ENCODE peak calls at places on chromosomes 13 and 19, in seven cellular contexts. One of them, this sample, is unnamed.

GRCh38 chr19:23882493-23882892 is 32.2 kb upstream of the ZNF726 start:
- DNase-seq in RWPE1: no peak
- DNase-seq in cardiac muscle cell: no peak
- DNase-seq in ovary: no peak
- DNase-seq in stimulated activated CD4-positive, alpha-beta T cell treated with anti-CD3 and anti-CD28 coated beads, TNF-alpha, amount 100 ng/mL, for 4 hours: no peak
- DNase-seq in ureter: no peak
- DNase-seq in fibroblast of mammary gland: no peak
- DNase-seq in this sample: no peak

GRCh38 chr13:110458017-110458416 is 103.5 kb downstream of the RAB20 start:
- DNase-seq in RWPE1: no peak
- DNase-seq in cardiac muscle cell: no peak
- DNase-seq in ovary: no peak
- DNase-seq in stimulated activated CD4-positive, alpha-beta T cell treated with anti-CD3 and anti-CD28 coated beads, TNF-alpha, amount 100 ng/mL, for 4 hours: no peak
- DNase-seq in ureter: no peak
- DNase-seq in fibroblast of mammary gland: no peak
- DNase-seq in this sample: no peak

GRCh38 chr13:60351326-60351725 is 45.7 kb upstream of the TDRD3 start:
- DNase-seq in RWPE1: no peak
- DNase-seq in cardiac muscle cell: peak
- DNase-seq in ovary: no peak
- DNase-seq in stimulated activated CD4-positive, alpha-beta T cell treated with anti-CD3 and anti-CD28 coated beads, TNF-alpha, amount 100 ng/mL, for 4 hours: no peak
- DNase-seq in ureter: no peak
- DNase-seq in fibroblast of mammary gland: peak
- DNase-seq in this sample: no peak

GRCh38 chr19:6740589-6741348 is 1.3 kb downstream of the TRIP10 start:
- DNase-seq in RWPE1: no peak
- DNase-seq in cardiac muscle cell: peak
- DNase-seq in ovary: peak
- DNase-seq in stimulated activated CD4-positive, alpha-beta T cell treated with anti-CD3 and anti-CD28 coated beads, TNF-alpha, amount 100 ng/mL, for 4 hours: no peak
- DNase-seq in ureter: peak
- DNase-seq in fibroblast of mammary gland: peak
- DNase-seq in this sample: peak

GRCh38 chr19:35253316-35254286 is 4.8 kb downstream of the LSR start:
- DNase-seq in RWPE1: no peak
- DNase-seq in cardiac muscle cell: no peak
- DNase-seq in ovary: no peak
- DNase-seq in stimulated activated CD4-positive, alpha-beta T cell treated with anti-CD3 and anti-CD28 coated beads, TNF-alpha, amount 100 ng/mL, for 4 hours: no peak
- DNase-seq in ureter: no peak
- DNase-seq in fibroblast of mammary gland: no peak
- DNase-seq in this sample: no peak

GRCh38 chr19:58558623-58559274 is 338 bp upstream of the UBE2M start:
- DNase-seq in RWPE1: peak
- DNase-seq in cardiac muscle cell: peak
- DNase-seq in ovary: peak
- DNase-seq in stimulated activated CD4-positive, alpha-beta T cell treated with anti-CD3 and anti-CD28 coated beads, TNF-alpha, amount 100 ng/mL, for 4 hours: peak
- DNase-seq in ureter: peak
- DNase-seq in fibroblast of mammary gland: peak
- DNase-seq in this sample: peak

GRCh38 chr19:48625891-48626327 is 6.6 kb downstream of the SPHK2 start:
- DNase-seq in RWPE1: no peak
- DNase-seq in cardiac muscle cell: no peak
- DNase-seq in ovary: peak
- DNase-seq in stimulated activated CD4-positive, alpha-beta T cell treated with anti-CD3 and anti-CD28 coated beads, TNF-alpha, amount 100 ng/mL, for 4 hours: no peak
- DNase-seq in ureter: no peak
- DNase-seq in fibroblast of mammary gland: no peak
- DNase-seq in this sample: no peak

GRCh38 chr13:42497798-42498197 is 76.2 kb upstream of the TNFSF11 start:
- DNase-seq in RWPE1: peak
- DNase-seq in cardiac muscle cell: peak
- DNase-seq in ovary: no peak
- DNase-seq in stimulated activated CD4-positive, alpha-beta T cell treated with anti-CD3 and anti-CD28 coated beads, TNF-alpha, amount 100 ng/mL, for 4 hours: no peak
- DNase-seq in ureter: no peak
- DNase-seq in fibroblast of mammary gland: peak
- DNase-seq in this sample: no peak

GRCh38 chr13:32639502-32640105 is 53.4 kb downstream of the PDS5B start:
- DNase-seq in RWPE1: peak
- DNase-seq in cardiac muscle cell: peak
- DNase-seq in ovary: peak
- DNase-seq in stimulated activated CD4-positive, alpha-beta T cell treated with anti-CD3 and anti-CD28 coated beads, TNF-alpha, amount 100 ng/mL, for 4 hours: peak
- DNase-seq in ureter: peak
- DNase-seq in fibroblast of mammary gland: peak
- DNase-seq in this sample: peak

GRCh38 chr13:113874579-113875428 is 10.9 kb upstream of the GAS6 start:
- DNase-seq in RWPE1: no peak
- DNase-seq in cardiac muscle cell: no peak
- DNase-seq in ovary: no peak
- DNase-seq in stimulated activated CD4-positive, alpha-beta T cell treated with anti-CD3 and anti-CD28 coated beads, TNF-alpha, amount 100 ng/mL, for 4 hours: no peak
- DNase-seq in ureter: no peak
- DNase-seq in fibroblast of mammary gland: no peak
- DNase-seq in this sample: no peak

GRCh38 chr19:13621413-13621812 is 115.1 kb upstream of the CACNA1A start:
- DNase-seq in RWPE1: peak
- DNase-seq in cardiac muscle cell: peak
- DNase-seq in ovary: no peak
- DNase-seq in stimulated activated CD4-positive, alpha-beta T cell treated with anti-CD3 and anti-CD28 coated beads, TNF-alpha, amount 100 ng/mL, for 4 hours: no peak
- DNase-seq in ureter: no peak
- DNase-seq in fibroblast of mammary gland: peak
- DNase-seq in this sample: no peak

GRCh38 chr13:44620057-44620456 is 43.9 kb upstream of the TSC22D1 start:
- DNase-seq in RWPE1: no peak
- DNase-seq in cardiac muscle cell: no peak
- DNase-seq in ovary: no peak
- DNase-seq in stimulated activated CD4-positive, alpha-beta T cell treated with anti-CD3 and anti-CD28 coated beads, TNF-alpha, amount 100 ng/mL, for 4 hours: no peak
- DNase-seq in ureter: no peak
- DNase-seq in fibroblast of mammary gland: peak
- DNase-seq in this sample: no peak

GRCh38 chr13:29595380-29596063 is at the start of gene SLC7A1:
- DNase-seq in RWPE1: peak
- DNase-seq in cardiac muscle cell: peak
- DNase-seq in ovary: peak
- DNase-seq in stimulated activated CD4-positive, alpha-beta T cell treated with anti-CD3 and anti-CD28 coated beads, TNF-alpha, amount 100 ng/mL, for 4 hours: peak
- DNase-seq in ureter: peak
- DNase-seq in fibroblast of mammary gland: peak
- DNase-seq in this sample: peak

GRCh38 chr13:27339299-27339698 is 68.7 kb downstream of the RASL11A start:
- DNase-seq in RWPE1: peak
- DNase-seq in cardiac muscle cell: peak
- DNase-seq in ovary: no peak
- DNase-seq in stimulated activated CD4-positive, alpha-beta T cell treated with anti-CD3 and anti-CD28 coated beads, TNF-alpha, amount 100 ng/mL, for 4 hours: peak
- DNase-seq in ureter: no peak
- DNase-seq in fibroblast of mammary gland: peak
- DNase-seq in this sample: peak

GRCh38 chr19:1270168-1270853 is 1.2 kb downstream of the CIRBP start:
- DNase-seq in RWPE1: no peak
- DNase-seq in cardiac muscle cell: no peak
- DNase-seq in ovary: no peak
- DNase-seq in stimulated activated CD4-positive, alpha-beta T cell treated with anti-CD3 and anti-CD28 coated beads, TNF-alpha, amount 100 ng/mL, for 4 hours: no peak
- DNase-seq in ureter: no peak
- DNase-seq in fibroblast of mammary gland: no peak
- DNase-seq in this sample: no peak

GRCh38 chr19:50231821-50232220 is 28.4 kb downstream of the MYH14 start:
- DNase-seq in RWPE1: no peak
- DNase-seq in cardiac muscle cell: no peak
- DNase-seq in ovary: no peak
- DNase-seq in stimulated activated CD4-positive, alpha-beta T cell treated with anti-CD3 and anti-CD28 coated beads, TNF-alpha, amount 100 ng/mL, for 4 hours: no peak
- DNase-seq in ureter: no peak
- DNase-seq in fibroblast of mammary gland: no peak
- DNase-seq in this sample: no peak

GRCh38 chr19:48480151-48480475 is 10.9 kb downstream of the CYTH2 start:
- DNase-seq in RWPE1: no peak
- DNase-seq in cardiac muscle cell: peak
- DNase-seq in ovary: peak
- DNase-seq in stimulated activated CD4-positive, alpha-beta T cell treated with anti-CD3 and anti-CD28 coated beads, TNF-alpha, amount 100 ng/mL, for 4 hours: no peak
- DNase-seq in ureter: no peak
- DNase-seq in fibroblast of mammary gland: peak
- DNase-seq in this sample: no peak

GRCh38 chr13:110915874-110916670 is 1.2 kb upstream of the ANKRD10 start:
- DNase-seq in RWPE1: peak
- DNase-seq in cardiac muscle cell: peak
- DNase-seq in ovary: no peak
- DNase-seq in stimulated activated CD4-positive, alpha-beta T cell treated with anti-CD3 and anti-CD28 coated beads, TNF-alpha, amount 100 ng/mL, for 4 hours: no peak
- DNase-seq in ureter: no peak
- DNase-seq in fibroblast of mammary gland: peak
- DNase-seq in this sample: no peak

GRCh38 chr13:111035861-111036260 is 79.2 kb upstream of the ARHGEF7 start:
- DNase-seq in RWPE1: no peak
- DNase-seq in cardiac muscle cell: no peak
- DNase-seq in ovary: no peak
- DNase-seq in stimulated activated CD4-positive, alpha-beta T cell treated with anti-CD3 and anti-CD28 coated beads, TNF-alpha, amount 100 ng/mL, for 4 hours: no peak
- DNase-seq in ureter: no peak
- DNase-seq in fibroblast of mammary gland: no peak
- DNase-seq in this sample: no peak

GRCh38 chr13:98344392-98344791 is 167.3 kb upstream of the RNF113B start:
- DNase-seq in RWPE1: no peak
- DNase-seq in cardiac muscle cell: no peak
- DNase-seq in ovary: no peak
- DNase-seq in stimulated activated CD4-positive, alpha-beta T cell treated with anti-CD3 and anti-CD28 coated beads, TNF-alpha, amount 100 ng/mL, for 4 hours: no peak
- DNase-seq in ureter: no peak
- DNase-seq in fibroblast of mammary gland: no peak
- DNase-seq in this sample: no peak

GRCh38 chr13:27619711-27620376 is 485 bp downstream of the LNX2 start:
- DNase-seq in RWPE1: no peak
- DNase-seq in cardiac muscle cell: peak
- DNase-seq in ovary: no peak
- DNase-seq in stimulated activated CD4-positive, alpha-beta T cell treated with anti-CD3 and anti-CD28 coated beads, TNF-alpha, amount 100 ng/mL, for 4 hours: no peak
- DNase-seq in ureter: peak
- DNase-seq in fibroblast of mammary gland: peak
- DNase-seq in this sample: peak

GRCh38 chr19:10920781-10921180 is 7.7 kb downstream of the YIPF2 start:
- DNase-seq in RWPE1: no peak
- DNase-seq in cardiac muscle cell: no peak
- DNase-seq in ovary: no peak
- DNase-seq in stimulated activated CD4-positive, alpha-beta T cell treated with anti-CD3 and anti-CD28 coated beads, TNF-alpha, amount 100 ng/mL, for 4 hours: no peak
- DNase-seq in ureter: no peak
- DNase-seq in fibroblast of mammary gland: no peak
- DNase-seq in this sample: no peak

GRCh38 chr19:18666304-18666703 is 17.2 kb upstream of the CRTC1 start:
- DNase-seq in RWPE1: no peak
- DNase-seq in cardiac muscle cell: no peak
- DNase-seq in ovary: no peak
- DNase-seq in stimulated activated CD4-positive, alpha-beta T cell treated with anti-CD3 and anti-CD28 coated beads, TNF-alpha, amount 100 ng/mL, for 4 hours: no peak
- DNase-seq in ureter: no peak
- DNase-seq in fibroblast of mammary gland: no peak
- DNase-seq in this sample: no peak

GRCh38 chr13:49859568-49859967 is 67.1 kb upstream of the KPNA3 start:
- DNase-seq in RWPE1: peak
- DNase-seq in cardiac muscle cell: peak
- DNase-seq in ovary: no peak
- DNase-seq in stimulated activated CD4-positive, alpha-beta T cell treated with anti-CD3 and anti-CD28 coated beads, TNF-alpha, amount 100 ng/mL, for 4 hours: no peak
- DNase-seq in ureter: no peak
- DNase-seq in fibroblast of mammary gland: peak
- DNase-seq in this sample: no peak

GRCh38 chr19:55101261-55101660 is 16.2 kb downstream of the PPP1R12C start:
- DNase-seq in RWPE1: no peak
- DNase-seq in cardiac muscle cell: no peak
- DNase-seq in ovary: no peak
- DNase-seq in stimulated activated CD4-positive, alpha-beta T cell treated with anti-CD3 and anti-CD28 coated beads, TNF-alpha, amount 100 ng/mL, for 4 hours: no peak
- DNase-seq in ureter: no peak
- DNase-seq in fibroblast of mammary gland: no peak
- DNase-seq in this sample: no peak

GRCh38 chr13:113428871-113429607 is 24.2 kb downstream of the ADPRHL1 start:
- DNase-seq in RWPE1: no peak
- DNase-seq in cardiac muscle cell: no peak
- DNase-seq in ovary: no peak
- DNase-seq in stimulated activated CD4-positive, alpha-beta T cell treated with anti-CD3 and anti-CD28 coated beads, TNF-alpha, amount 100 ng/mL, for 4 hours: no peak
- DNase-seq in ureter: no peak
- DNase-seq in fibroblast of mammary gland: no peak
- DNase-seq in this sample: no peak

GRCh38 chr13:68551701-68552522 is 1321.8 kb upstream of the PCDH9 start:
- DNase-seq in RWPE1: no peak
- DNase-seq in cardiac muscle cell: no peak
- DNase-seq in ovary: no peak
- DNase-seq in stimulated activated CD4-positive, alpha-beta T cell treated with anti-CD3 and anti-CD28 coated beads, TNF-alpha, amount 100 ng/mL, for 4 hours: no peak
- DNase-seq in ureter: no peak
- DNase-seq in fibroblast of mammary gland: no peak
- DNase-seq in this sample: no peak

GRCh38 chr19:8487137-8487851 is 15.1 kb downstream of the PRAM1 start:
- DNase-seq in RWPE1: no peak
- DNase-seq in cardiac muscle cell: no peak
- DNase-seq in ovary: no peak
- DNase-seq in stimulated activated CD4-positive, alpha-beta T cell treated with anti-CD3 and anti-CD28 coated beads, TNF-alpha, amount 100 ng/mL, for 4 hours: no peak
- DNase-seq in ureter: no peak
- DNase-seq in fibroblast of mammary gland: no peak
- DNase-seq in this sample: no peak

GRCh38 chr13:98143157-98143553 is 261 bp downstream of the FARP1 start:
- DNase-seq in RWPE1: no peak
- DNase-seq in cardiac muscle cell: no peak
- DNase-seq in ovary: no peak
- DNase-seq in stimulated activated CD4-positive, alpha-beta T cell treated with anti-CD3 and anti-CD28 coated beads, TNF-alpha, amount 100 ng/mL, for 4 hours: no peak
- DNase-seq in ureter: peak
- DNase-seq in fibroblast of mammary gland: no peak
- DNase-seq in this sample: no peak

GRCh38 chr19:41426116-41426841 is 895 bp downstream of the B3GNT8 start:
- DNase-seq in RWPE1: no peak
- DNase-seq in cardiac muscle cell: no peak
- DNase-seq in ovary: peak
- DNase-seq in stimulated activated CD4-positive, alpha-beta T cell treated with anti-CD3 and anti-CD28 coated beads, TNF-alpha, amount 100 ng/mL, for 4 hours: no peak
- DNase-seq in ureter: no peak
- DNase-seq in fibroblast of mammary gland: no peak
- DNase-seq in this sample: no peak

GRCh38 chr19:54952591-54953344 is 5.4 kb upstream of the NLRP7 start:
- DNase-seq in RWPE1: peak
- DNase-seq in cardiac muscle cell: peak
- DNase-seq in ovary: no peak
- DNase-seq in stimulated activated CD4-positive, alpha-beta T cell treated with anti-CD3 and anti-CD28 coated beads, TNF-alpha, amount 100 ng/mL, for 4 hours: no peak
- DNase-seq in ureter: no peak
- DNase-seq in fibroblast of mammary gland: peak
- DNase-seq in this sample: no peak

GRCh38 chr13:45863716-45864590 is 12.4 kb upstream of the SIAH3 start:
- DNase-seq in RWPE1: no peak
- DNase-seq in cardiac muscle cell: no peak
- DNase-seq in ovary: no peak
- DNase-seq in stimulated activated CD4-positive, alpha-beta T cell treated with anti-CD3 and anti-CD28 coated beads, TNF-alpha, amount 100 ng/mL, for 4 hours: no peak
- DNase-seq in ureter: no peak
- DNase-seq in fibroblast of mammary gland: no peak
- DNase-seq in this sample: no peak

GRCh38 chr13:23621316-23621645 is 51.1 kb downstream of the TNFRSF19 start:
- DNase-seq in RWPE1: peak
- DNase-seq in cardiac muscle cell: no peak
- DNase-seq in ovary: no peak
- DNase-seq in stimulated activated CD4-positive, alpha-beta T cell treated with anti-CD3 and anti-CD28 coated beads, TNF-alpha, amount 100 ng/mL, for 4 hours: no peak
- DNase-seq in ureter: no peak
- DNase-seq in fibroblast of mammary gland: peak
- DNase-seq in this sample: no peak

GRCh38 chr13:98219685-98220084 is 42.6 kb upstream of the RNF113B start:
- DNase-seq in RWPE1: no peak
- DNase-seq in cardiac muscle cell: no peak
- DNase-seq in ovary: no peak
- DNase-seq in stimulated activated CD4-positive, alpha-beta T cell treated with anti-CD3 and anti-CD28 coated beads, TNF-alpha, amount 100 ng/mL, for 4 hours: no peak
- DNase-seq in ureter: no peak
- DNase-seq in fibroblast of mammary gland: no peak
- DNase-seq in this sample: no peak

GRCh38 chr13:63517376-63517775 is 2101.7 kb upstream of the PCDH20 start:
- DNase-seq in RWPE1: no peak
- DNase-seq in cardiac muscle cell: no peak
- DNase-seq in ovary: no peak
- DNase-seq in stimulated activated CD4-positive, alpha-beta T cell treated with anti-CD3 and anti-CD28 coated beads, TNF-alpha, amount 100 ng/mL, for 4 hours: no peak
- DNase-seq in ureter: no peak
- DNase-seq in fibroblast of mammary gland: peak
- DNase-seq in this sample: peak

GRCh38 chr13:63408227-63409202 is 1992.9 kb upstream of the PCDH20 start:
- DNase-seq in RWPE1: no peak
- DNase-seq in cardiac muscle cell: peak
- DNase-seq in ovary: no peak
- DNase-seq in stimulated activated CD4-positive, alpha-beta T cell treated with anti-CD3 and anti-CD28 coated beads, TNF-alpha, amount 100 ng/mL, for 4 hours: no peak
- DNase-seq in ureter: no peak
- DNase-seq in fibroblast of mammary gland: peak
- DNase-seq in this sample: no peak

GRCh38 chr19:51712461-51713081 is 11.2 kb downstream of the HAS1 start:
- DNase-seq in RWPE1: peak
- DNase-seq in cardiac muscle cell: peak
- DNase-seq in ovary: no peak
- DNase-seq in stimulated activated CD4-positive, alpha-beta T cell treated with anti-CD3 and anti-CD28 coated beads, TNF-alpha, amount 100 ng/mL, for 4 hours: no peak
- DNase-seq in ureter: no peak
- DNase-seq in fibroblast of mammary gland: peak
- DNase-seq in this sample: peak

GRCh38 chr19:56094449-56094848 is 26.6 kb downstream of the ZNF787 start:
- DNase-seq in RWPE1: no peak
- DNase-seq in cardiac muscle cell: no peak
- DNase-seq in ovary: no peak
- DNase-seq in stimulated activated CD4-positive, alpha-beta T cell treated with anti-CD3 and anti-CD28 coated beads, TNF-alpha, amount 100 ng/mL, for 4 hours: no peak
- DNase-seq in ureter: no peak
- DNase-seq in fibroblast of mammary gland: no peak
- DNase-seq in this sample: no peak